ENCODE peak calls at places on chromosome 11, in five cellular contexts. K is foreskin fibroblast, N is Calu3, P is fibroblast of pulmonary artery, Z is mesothelial cell of epicardium. H is an unnamed sample.

GRCh38 chr11:113806403-113806802 is 26.8 kb downstream of the CLDN25 start:
- DNase-seq in N (peak), K (no peak), P (peak), Z (no peak), H (peak)

GRCh38 chr11:125588505-125588904 is 4.1 kb upstream of the STT3A start:
- DNase-seq in N (no peak), P (no peak), Z (no peak), K (peak), H (no peak)

GRCh38 chr11:44036811-44037657 is 10.7 kb upstream of the ACCSL start:
- DNase-seq in P (peak), Z (peak), K (peak), N (peak), H (peak)

GRCh38 chr11:20754957-20755356 is 85.6 kb downstream of the NELL1 start:
- DNase-seq in K (no peak), N (no peak), P (no peak), Z (no peak), H (no peak)

GRCh38 chr11:83691387-83692088 is 405.4 kb upstream of the CCDC90B start:
- DNase-seq in K (no peak), P (peak), N (no peak), Z (peak), H (no peak)

GRCh38 chr11:76630600-76630999 is 39.9 kb downstream of the LRRC32 start:
- DNase-seq in Z (no peak), N (no peak), P (no peak), K (no peak), H (no peak)

GRCh38 chr11:131064373-131064991 is 148.2 kb upstream of the SNX19 start:
- DNase-seq in N (peak), P (peak), K (peak), Z (peak), H (peak)

GRCh38 chr11:1771700-1772099 is 8.0 kb upstream of the CTSD start:
- DNase-seq in Z (no peak), P (peak), N (no peak), K (peak), H (no peak)

GRCh38 chr11:782264-783174 is 5.2 kb upstream of the GATD1 start:
- DNase-seq in N (no peak), Z (no peak), K (no peak), P (no peak), H (no peak)

GRCh38 chr11:27485930-27486773 is 13.6 kb upstream of the LGR4 start:
- DNase-seq in K (peak), P (peak), N (peak), Z (no peak), H (peak)

GRCh38 chr11:75267171-75267970 is 26.8 kb downstream of the TPBGL start:
- DNase-seq in Z (no peak), K (no peak), N (no peak), P (no peak), H (no peak)

GRCh38 chr11:100105605-100106358 is 581.3 kb upstream of the ARHGAP42 start:
- DNase-seq in P (no peak), K (no peak), Z (no peak), N (no peak), H (no peak)

GRCh38 chr11:65962136-65962564 is 616 bp downstream of the SART1 start:
- DNase-seq in P (no peak), N (no peak), K (no peak), Z (no peak), H (no peak)

GRCh38 chr11:65961267-65962135 is at the start of gene SART1:
- DNase-seq in N (peak), K (peak), Z (peak), P (peak), H (peak)

GRCh38 chr11:65965986-65966762 is 4.6 kb downstream of the SART1 start:
- DNase-seq in N (no peak), P (no peak), Z (no peak), K (no peak), H (no peak)

GRCh38 chr11:65967329-65967934 is 5.9 kb downstream of the SART1 start:
- DNase-seq in Z (no peak), N (no peak), P (no peak), K (no peak), H (no peak)

GRCh38 chr11:65964906-65965305 is 3.4 kb downstream of the SART1 start:
- DNase-seq in K (no peak), P (no peak), N (no peak), Z (no peak), H (no peak)
- TF ChIP-seq CTCF in K (no peak), P (no peak), N (no peak), Z (no peak), H (no peak)

GRCh38 chr11:12013771-12014170 is 5.3 kb upstream of the DKK3 start:
- DNase-seq in N (no peak), Z (no peak), P (peak), K (no peak), H (no peak)

GRCh38 chr11:12017243-12017678 is 8.8 kb upstream of the DKK3 start:
- DNase-seq in Z (no peak), N (no peak), K (no peak), P (peak), H (no peak)

GRCh38 chr11:12017865-12018453 is 9.5 kb upstream of the DKK3 start:
- DNase-seq in N (no peak), K (no peak), Z (no peak), P (peak), H (no peak)

GRCh38 chr11:12015486-12015885 is 7.1 kb upstream of the DKK3 start:
- DNase-seq in Z (no peak), K (no peak), N (no peak), P (no peak), H (no peak)

DNA sequence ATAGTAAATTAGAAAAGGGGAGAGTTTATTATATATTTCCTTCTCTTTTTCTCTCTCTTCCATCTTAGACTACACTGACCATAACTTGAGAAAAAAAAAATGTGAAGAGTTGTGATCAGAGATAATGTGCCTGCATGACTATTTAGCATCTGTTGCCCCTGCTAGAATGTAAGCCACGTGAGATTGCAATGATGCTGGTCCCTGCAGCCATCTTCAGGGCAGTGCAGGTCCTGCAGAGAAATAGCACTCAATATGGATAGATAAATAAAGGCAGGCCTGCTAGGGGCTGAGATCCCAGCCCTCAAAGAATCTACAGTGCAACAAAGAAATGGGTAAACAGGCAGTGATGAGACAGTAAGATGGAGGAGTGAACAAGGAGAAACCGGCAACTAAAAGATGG is 7.8 kb upstream of the DKK3 start:
- DNase-seq in N (no peak), P (no peak), K (no peak), Z (no peak), H (no peak)
- TF ChIP-seq CTCF in N (no peak), P (no peak), K (peak), Z (no peak), H (no peak)

GRCh38 chr11:128908391-128909246 is 17.5 kb downstream of the KCNJ5 start:
- DNase-seq in K (peak), Z (no peak), N (peak), P (peak), H (no peak)

GRCh38 chr11:128905345-128906184 is 14.4 kb downstream of the KCNJ5 start:
- DNase-seq in N (peak), P (peak), Z (no peak), K (no peak), H (no peak)

GRCh38 chr11:128904872-128905344 is 13.8 kb downstream of the KCNJ5 start:
- DNase-seq in Z (peak), N (peak), K (no peak), P (no peak), H (no peak)

GRCh38 chr11:128904303-128904871 is 13.2 kb downstream of the KCNJ5 start:
- DNase-seq in N (no peak), Z (no peak), P (no peak), K (no peak), H (no peak)

DNA sequence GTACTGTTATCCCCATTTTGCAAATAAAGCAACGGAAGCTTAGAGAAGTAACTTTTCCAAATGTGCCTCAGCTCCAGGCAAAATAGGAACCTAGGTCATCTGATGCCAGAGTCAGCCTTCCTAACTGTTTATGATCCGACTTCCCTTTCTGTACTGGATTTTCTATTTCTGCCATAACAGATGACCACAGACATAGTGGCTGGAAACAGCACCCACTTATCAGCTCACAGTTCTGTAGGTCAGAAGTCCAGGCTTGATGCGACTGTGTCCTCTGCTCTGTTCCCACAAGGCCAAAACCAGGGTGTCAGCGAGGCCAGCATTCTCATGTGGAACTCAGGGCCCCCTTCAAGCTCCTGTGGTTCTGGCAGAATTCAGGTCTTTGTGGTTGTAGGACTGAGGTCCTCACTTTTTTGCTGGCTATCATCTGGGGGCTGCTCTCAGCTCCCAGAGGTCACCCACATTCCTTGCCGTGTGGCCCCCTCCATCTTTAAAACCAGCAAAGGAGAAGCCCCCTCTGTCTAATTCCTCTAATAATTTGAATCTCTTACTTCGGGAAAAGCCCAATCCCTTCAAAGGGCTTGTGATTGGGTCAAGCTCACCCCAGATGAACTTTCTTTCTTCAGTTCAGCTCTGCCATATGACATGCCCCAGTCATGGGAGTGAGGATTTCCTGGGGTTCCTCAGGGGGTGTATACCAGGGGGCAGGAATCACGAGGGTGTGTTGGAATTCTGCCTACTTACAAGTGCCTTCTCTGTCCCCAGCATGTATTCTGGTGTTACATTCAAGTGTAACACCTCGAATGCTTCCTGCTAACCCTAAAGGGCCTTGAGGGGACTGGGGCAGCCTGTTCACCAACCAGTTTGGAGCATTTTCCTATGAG is 15.3 kb downstream of the KCNJ5 start:
- DNase-seq in Z (no peak), P (no peak), K (no peak), N (no peak), H (no peak)
- TF ChIP-seq CTCF in Z (no peak), P (no peak), K (no peak), N (no peak), H (no peak)

GRCh38 chr11:77775941-77776340 is 44.6 kb downstream of the RSF1 start:
- DNase-seq in K (no peak), Z (no peak), P (no peak), N (no peak), H (no peak)

GRCh38 chr11:77778118-77778517 is 42.4 kb downstream of the RSF1 start:
- DNase-seq in K (no peak), P (no peak), Z (no peak), N (no peak), H (no peak)

GRCh38 chr11:77779935-77780334 is 40.6 kb downstream of the RSF1 start:
- DNase-seq in N (no peak), Z (no peak), P (peak), K (peak), H (no peak)

GRCh38 chr11:77778549-77778948 is 42.0 kb downstream of the RSF1 start:
- DNase-seq in P (no peak), K (no peak), N (no peak), Z (no peak), H (no peak)

DNA sequence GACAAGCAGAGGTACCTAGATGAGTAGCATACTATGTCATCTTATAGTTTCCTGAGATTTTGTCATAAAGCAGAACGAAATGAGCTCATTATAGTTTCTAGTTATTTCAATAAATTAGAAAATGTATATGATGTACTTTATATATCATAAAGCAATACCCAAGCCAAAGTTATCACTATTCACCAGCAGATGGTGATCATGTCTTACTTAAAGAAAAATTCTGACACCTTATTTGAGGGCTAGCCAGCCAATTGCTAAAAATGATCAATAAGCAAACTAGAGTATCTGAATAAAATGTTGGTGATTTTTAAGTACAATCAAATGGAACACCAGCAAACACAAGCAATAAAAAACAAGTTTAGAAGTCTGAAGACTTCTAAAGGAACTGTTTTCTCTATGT is 44.1 kb downstream of the RSF1 start:
- DNase-seq in N (no peak), K (no peak), P (peak), Z (no peak), H (no peak)
- TF ChIP-seq CTCF in N (no peak), K (no peak), P (peak), Z (peak), H (peak)

GRCh38 chr11:17828311-17828751 is 93.8 kb downstream of the KCNC1 start:
- DNase-seq in K (peak), Z (no peak), N (no peak), P (peak), H (no peak)
- TF ChIP-seq CTCF in K (no peak), Z (no peak), N (no peak), P (no peak), H (no peak)

GRCh38 chr11:84780689-84781293 is 846.4 kb downstream of the DLG2 start:
- DNase-seq in Z (no peak), N (no peak), P (peak), K (no peak), H (no peak)
- TF ChIP-seq CTCF in Z (peak), N (no peak), P (peak), K (peak), H (peak)

DNA sequence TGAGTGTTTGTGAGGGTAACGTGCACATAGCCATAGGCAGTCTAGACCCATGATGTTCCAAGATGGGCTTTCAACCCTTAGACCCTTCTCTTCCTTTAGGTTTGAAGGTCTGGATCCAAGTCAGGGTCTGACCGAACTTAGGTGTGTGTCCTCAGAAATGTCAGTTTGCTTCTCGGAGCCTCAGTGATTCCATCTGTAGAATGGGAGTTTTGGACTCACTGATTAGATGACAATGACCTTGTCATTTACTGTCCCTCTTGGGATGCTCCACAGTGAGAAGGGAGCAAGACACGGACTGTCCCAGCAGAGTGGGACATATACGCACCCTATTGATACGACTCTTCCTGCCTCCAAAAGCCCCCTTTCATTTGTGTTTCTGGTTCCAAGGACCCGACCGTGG is 37.7 kb downstream of the ANO1 start:
- DNase-seq in P (no peak), K (no peak), N (no peak), Z (no peak), H (no peak)
- TF ChIP-seq CTCF in P (no peak), K (no peak), N (no peak), Z (no peak), H (no peak)

GRCh38 chr11:60347084-60347797 is 20.2 kb downstream of the MS4A6E start:
- DNase-seq in P (no peak), K (no peak), Z (no peak), N (no peak), H (no peak)

GRCh38 chr11:60344146-60344545 is 17.1 kb downstream of the MS4A6E start:
- DNase-seq in K (no peak), P (no peak), N (no peak), Z (no peak), H (no peak)

GRCh38 chr11:60348116-60348515 is 21.1 kb downstream of the MS4A6E start:
- DNase-seq in P (no peak), N (no peak), K (no peak), Z (no peak), H (no peak)

GRCh38 chr11:60343094-60343704 is 16.1 kb downstream of the MS4A6E start:
- DNase-seq in N (peak), K (no peak), Z (no peak), P (peak), H (no peak)

GRCh38 chr11:60345489-60345888 is 18.4 kb downstream of the MS4A6E start:
- DNase-seq in P (no peak), N (peak), K (no peak), Z (no peak), H (peak)
- TF ChIP-seq CTCF in P (peak), N (peak), K (no peak), Z (peak), H (peak)

GRCh38 chr11:65479184-65480145 is 19.4 kb upstream of the MALAT1 start:
- DNase-seq in K (peak), P (peak), N (no peak), Z (no peak), H (no peak)
- TF ChIP-seq CTCF in K (peak), P (peak), N (no peak), Z (no peak), H (no peak)

H was measured in neural crest cell.